ENCODE peak calls at places on chromosomes 5 and 9, in four cellular contexts. One of them, this sample, is unnamed.

GRCh38 chr5:175893466-175893865 is 22.1 kb downstream of the CPLX2 start:
- DNase-seq in hepatocyte: no peak
- DNase-seq in mesendoderm: no peak
- DNase-seq in CD4-positive, alpha-beta memory T cell: no peak
- DNase-seq in this sample: no peak

GRCh38 chr9:112535811-112536210 is 49.2 kb downstream of the KIAA1958 start:
- DNase-seq in hepatocyte: no peak
- DNase-seq in mesendoderm: no peak
- DNase-seq in CD4-positive, alpha-beta memory T cell: no peak
- DNase-seq in this sample: no peak

GRCh38 chr5:68054625-68055024 is 160.9 kb upstream of the PIK3R1 start:
- DNase-seq in hepatocyte: no peak
- DNase-seq in mesendoderm: peak
- DNase-seq in CD4-positive, alpha-beta memory T cell: no peak
- DNase-seq in this sample: no peak

GRCh38 chr5:168362097-168362885 is 70.8 kb downstream of the WWC1 start:
- DNase-seq in hepatocyte: peak
- DNase-seq in mesendoderm: no peak
- DNase-seq in CD4-positive, alpha-beta memory T cell: no peak
- DNase-seq in this sample: no peak

GRCh38 chr5:80101993-80102392 is 66.8 kb downstream of the THBS4 start:
- DNase-seq in hepatocyte: no peak
- DNase-seq in mesendoderm: no peak
- DNase-seq in CD4-positive, alpha-beta memory T cell: no peak
- DNase-seq in this sample: no peak

GRCh38 chr5:58457040-58457439 is 2.8 kb downstream of the PLK2 start:
- DNase-seq in hepatocyte: no peak
- DNase-seq in mesendoderm: no peak
- DNase-seq in CD4-positive, alpha-beta memory T cell: no peak
- DNase-seq in this sample: no peak

GRCh38 chr5:150190987-150191386 is 1.1 kb downstream of the SLC6A7 start:
- DNase-seq in hepatocyte: no peak
- DNase-seq in mesendoderm: peak
- DNase-seq in CD4-positive, alpha-beta memory T cell: no peak
- DNase-seq in this sample: no peak

GRCh38 chr9:15873573-15874177 is 320.8 kb downstream of the CCDC171 start:
- DNase-seq in hepatocyte: peak
- DNase-seq in mesendoderm: peak
- DNase-seq in CD4-positive, alpha-beta memory T cell: no peak
- DNase-seq in this sample: no peak

GRCh38 chr9:72327631-72328030 is 37.4 kb downstream of the ZFAND5 start:
- DNase-seq in hepatocyte: no peak
- DNase-seq in mesendoderm: no peak
- DNase-seq in CD4-positive, alpha-beta memory T cell: no peak
- DNase-seq in this sample: no peak

GRCh38 chr5:143008032-143008431 is 237.9 kb downstream of the ARHGAP26 start:
- DNase-seq in hepatocyte: no peak
- DNase-seq in mesendoderm: no peak
- DNase-seq in CD4-positive, alpha-beta memory T cell: no peak
- DNase-seq in this sample: no peak

GRCh38 chr5:127206320-127207113 is 84.1 kb upstream of the MEGF10 start:
- DNase-seq in hepatocyte: peak
- DNase-seq in mesendoderm: peak
- DNase-seq in CD4-positive, alpha-beta memory T cell: no peak
- DNase-seq in this sample: no peak

GRCh38 chr5:38719916-38720315 is 125.9 kb upstream of the OSMR start:
- DNase-seq in hepatocyte: peak
- DNase-seq in mesendoderm: peak
- DNase-seq in CD4-positive, alpha-beta memory T cell: no peak
- DNase-seq in this sample: no peak

GRCh38 chr9:128764361-128764760 is 7.4 kb downstream of the ZER1 start:
- DNase-seq in hepatocyte: no peak
- DNase-seq in mesendoderm: peak
- DNase-seq in CD4-positive, alpha-beta memory T cell: no peak
- DNase-seq in this sample: no peak

GRCh38 chr5:108339220-108339619 is 42.7 kb downstream of the FBXL17 start:
- DNase-seq in hepatocyte: no peak
- DNase-seq in mesendoderm: peak
- DNase-seq in CD4-positive, alpha-beta memory T cell: no peak
- DNase-seq in this sample: no peak

GRCh38 chr9:20476912-20477311 is 145.4 kb downstream of the MLLT3 start:
- DNase-seq in hepatocyte: peak
- DNase-seq in mesendoderm: no peak
- DNase-seq in CD4-positive, alpha-beta memory T cell: no peak
- DNase-seq in this sample: no peak

GRCh38 chr9:81256368-81256767 is 433.0 kb downstream of the TLE1 start:
- DNase-seq in hepatocyte: no peak
- DNase-seq in mesendoderm: no peak
- DNase-seq in CD4-positive, alpha-beta memory T cell: no peak
- DNase-seq in this sample: no peak

GRCh38 chr9:88998506-88998905 is 7.2 kb downstream of the S1PR3 start:
- DNase-seq in hepatocyte: no peak
- DNase-seq in mesendoderm: no peak
- DNase-seq in CD4-positive, alpha-beta memory T cell: no peak
- DNase-seq in this sample: no peak

GRCh38 chr5:1483064-1483463 is 37.8 kb upstream of the SLC6A3 start:
- DNase-seq in hepatocyte: no peak
- DNase-seq in mesendoderm: no peak
- DNase-seq in CD4-positive, alpha-beta memory T cell: no peak
- DNase-seq in this sample: no peak

GRCh38 chr5:1486271-1486670 is 37.5 kb downstream of the LPCAT1 start:
- DNase-seq in hepatocyte: no peak
- DNase-seq in mesendoderm: no peak
- DNase-seq in CD4-positive, alpha-beta memory T cell: no peak
- DNase-seq in this sample: no peak

GRCh38 chr5:1483856-1484255 is 38.6 kb upstream of the SLC6A3 start:
- DNase-seq in hepatocyte: no peak
- DNase-seq in mesendoderm: no peak
- DNase-seq in CD4-positive, alpha-beta memory T cell: no peak
- DNase-seq in this sample: no peak

GRCh38 chr5:1485320-1486118 is 38.2 kb downstream of the LPCAT1 start:
- DNase-seq in hepatocyte: no peak
- DNase-seq in mesendoderm: no peak
- DNase-seq in CD4-positive, alpha-beta memory T cell: no peak
- DNase-seq in this sample: no peak

GRCh38 chr5:1484416-1485319 is 39.1 kb downstream of the LPCAT1 start:
- DNase-seq in hepatocyte: no peak
- DNase-seq in mesendoderm: no peak
- DNase-seq in CD4-positive, alpha-beta memory T cell: no peak
- DNase-seq in this sample: no peak
- H3K4me3 ChIP-seq in hepatocyte: no peak
- H3K4me3 ChIP-seq in mesendoderm: no peak
- H3K4me3 ChIP-seq in CD4-positive, alpha-beta memory T cell: no peak
- H3K4me3 ChIP-seq in this sample: peak

DNA sequence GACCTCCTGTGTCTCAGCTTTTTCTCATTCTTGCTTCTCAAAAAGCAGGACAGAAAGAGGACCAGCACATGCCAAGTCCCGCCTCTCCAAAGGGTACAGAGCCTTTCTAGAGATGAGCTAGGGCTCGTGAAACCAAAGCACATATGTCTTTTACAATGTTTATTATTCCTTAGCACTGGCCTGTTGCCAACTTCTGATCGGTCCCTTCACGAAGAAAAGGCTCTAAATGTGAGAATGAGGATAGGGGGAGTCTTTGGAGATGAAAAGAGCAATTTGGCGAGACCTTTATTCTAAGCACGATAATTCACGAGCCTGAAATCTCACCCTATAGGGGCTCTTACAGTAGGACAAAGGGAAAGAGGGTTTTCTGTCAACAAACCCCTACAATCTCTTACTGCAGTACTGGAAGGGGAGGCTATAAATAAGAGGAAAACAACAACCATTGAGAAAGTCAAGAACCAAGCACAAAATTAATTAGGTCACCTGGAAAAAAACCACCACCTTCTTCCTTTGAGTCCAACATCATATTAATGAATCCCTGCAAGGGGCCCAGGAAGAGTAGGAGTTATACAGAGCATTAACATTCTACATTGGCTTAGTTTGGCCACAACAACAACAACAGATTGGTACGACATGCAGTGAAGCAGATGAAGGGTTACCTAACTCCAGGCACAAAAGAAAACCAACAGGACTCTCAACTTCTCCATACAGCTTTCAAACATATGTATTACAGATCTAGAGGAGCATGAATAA is 309.5 kb downstream of the PDE4D start:
- DNase-seq in hepatocyte: peak
- DNase-seq in mesendoderm: no peak
- DNase-seq in CD4-positive, alpha-beta memory T cell: no peak
- DNase-seq in this sample: no peak
- H3K4me3 ChIP-seq in hepatocyte: no peak
- H3K4me3 ChIP-seq in mesendoderm: no peak
- H3K4me3 ChIP-seq in CD4-positive, alpha-beta memory T cell: no peak
- H3K4me3 ChIP-seq in this sample: no peak

GRCh38 chr5:170746952-170747340 is 36.6 kb upstream of the GABRP start:
- DNase-seq in hepatocyte: no peak
- DNase-seq in mesendoderm: no peak
- DNase-seq in CD4-positive, alpha-beta memory T cell: no peak
- DNase-seq in this sample: no peak

GRCh38 chr5:170746081-170746951 is 37.2 kb upstream of the GABRP start:
- DNase-seq in hepatocyte: no peak
- DNase-seq in mesendoderm: peak
- DNase-seq in CD4-positive, alpha-beta memory T cell: no peak
- DNase-seq in this sample: no peak

GRCh38 chr5:170741801-170742200 is 41.7 kb upstream of the GABRP start:
- DNase-seq in hepatocyte: no peak
- DNase-seq in mesendoderm: no peak
- DNase-seq in CD4-positive, alpha-beta memory T cell: no peak
- DNase-seq in this sample: no peak

GRCh38 chr5:170745481-170746061 is 38.0 kb upstream of the GABRP start:
- DNase-seq in hepatocyte: peak
- DNase-seq in mesendoderm: peak
- DNase-seq in CD4-positive, alpha-beta memory T cell: no peak
- DNase-seq in this sample: no peak

GRCh38 chr5:170743876-170744212 is 39.7 kb upstream of the GABRP start:
- DNase-seq in hepatocyte: no peak
- DNase-seq in mesendoderm: no peak
- DNase-seq in CD4-positive, alpha-beta memory T cell: no peak
- DNase-seq in this sample: no peak
- H3K4me3 ChIP-seq in hepatocyte: no peak
- H3K4me3 ChIP-seq in mesendoderm: no peak
- H3K4me3 ChIP-seq in CD4-positive, alpha-beta memory T cell: no peak
- H3K4me3 ChIP-seq in this sample: no peak

DNA sequence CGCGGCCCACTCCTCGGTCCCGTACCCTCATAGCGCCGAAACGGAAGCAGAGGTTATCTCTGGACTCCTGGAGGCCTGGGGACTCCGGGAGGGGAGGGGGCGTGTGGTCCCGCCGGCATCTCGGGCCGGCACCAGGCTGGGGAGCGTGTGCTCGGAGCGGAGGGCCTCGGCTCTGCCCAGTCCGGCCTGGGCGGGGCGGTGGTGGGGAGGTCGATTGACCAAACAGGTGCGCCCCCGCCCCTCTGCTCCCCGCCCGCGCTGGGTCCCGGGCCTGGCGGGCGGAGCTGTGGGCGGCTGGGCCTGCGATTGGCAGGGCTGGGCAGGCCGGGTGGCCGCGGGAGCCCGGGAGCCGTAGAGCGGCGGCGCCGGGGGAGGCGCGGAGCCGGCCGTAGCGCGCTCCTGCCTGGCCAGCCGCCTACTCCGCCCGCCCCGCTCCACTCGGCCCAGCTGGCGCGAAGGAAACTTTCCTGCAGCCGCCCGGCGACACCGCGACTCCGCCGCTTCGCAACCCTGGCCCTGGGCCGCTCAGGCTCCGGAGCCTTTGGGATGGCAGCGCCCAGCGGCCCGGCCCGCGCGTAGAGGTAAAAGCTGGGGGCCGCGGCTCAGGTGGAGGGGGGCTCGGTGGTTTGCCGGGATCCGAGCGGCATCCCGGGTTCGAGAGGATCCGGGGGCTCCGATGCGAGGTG is 52.1 kb upstream of the DAB2IP start:
- DNase-seq in hepatocyte: peak
- DNase-seq in mesendoderm: peak
- DNase-seq in CD4-positive, alpha-beta memory T cell: no peak
- DNase-seq in this sample: no peak
- H3K4me3 ChIP-seq in hepatocyte: peak
- H3K4me3 ChIP-seq in mesendoderm: peak
- H3K4me3 ChIP-seq in CD4-positive, alpha-beta memory T cell: no peak
- H3K4me3 ChIP-seq in this sample: no peak

GRCh38 chr5:54520438-54520846 is 2.9 kb downstream of the SNX18 start:
- DNase-seq in hepatocyte: peak
- DNase-seq in mesendoderm: peak
- DNase-seq in CD4-positive, alpha-beta memory T cell: no peak
- DNase-seq in this sample: no peak
- H3K4me3 ChIP-seq in hepatocyte: peak
- H3K4me3 ChIP-seq in mesendoderm: peak
- H3K4me3 ChIP-seq in CD4-positive, alpha-beta memory T cell: peak
- H3K4me3 ChIP-seq in this sample: no peak

GRCh38 chr9:14175778-14176177 is 138.2 kb downstream of the NFIB start:
- DNase-seq in hepatocyte: no peak
- DNase-seq in mesendoderm: no peak
- DNase-seq in CD4-positive, alpha-beta memory T cell: no peak
- DNase-seq in this sample: no peak

GRCh38 chr9:14183001-14183400 is 130.9 kb downstream of the NFIB start:
- DNase-seq in hepatocyte: no peak
- DNase-seq in mesendoderm: no peak
- DNase-seq in CD4-positive, alpha-beta memory T cell: no peak
- DNase-seq in this sample: no peak

GRCh38 chr9:14179449-14179848 is 134.5 kb downstream of the NFIB start:
- DNase-seq in hepatocyte: no peak
- DNase-seq in mesendoderm: no peak
- DNase-seq in CD4-positive, alpha-beta memory T cell: no peak
- DNase-seq in this sample: no peak

GRCh38 chr9:14180942-14181270 is 133.0 kb downstream of the NFIB start:
- DNase-seq in hepatocyte: no peak
- DNase-seq in mesendoderm: no peak
- DNase-seq in CD4-positive, alpha-beta memory T cell: no peak
- DNase-seq in this sample: no peak

GRCh38 chr9:14180077-14180941 is 133.6 kb downstream of the NFIB start:
- DNase-seq in hepatocyte: no peak
- DNase-seq in mesendoderm: no peak
- DNase-seq in CD4-positive, alpha-beta memory T cell: no peak
- DNase-seq in this sample: no peak
- H3K4me3 ChIP-seq in hepatocyte: no peak
- H3K4me3 ChIP-seq in mesendoderm: no peak
- H3K4me3 ChIP-seq in CD4-positive, alpha-beta memory T cell: no peak
- H3K4me3 ChIP-seq in this sample: no peak

This sample was measured in GM12864.